ENCODE peak calls at places on chromosomes 11 and 22, in five cellular contexts. One of them, this sample, is unnamed.

GRCh38 chr22:30649430-30650007 is 13.9 kb downstream of the SLC35E4 start:
- DNase-seq in lung: peak; percentile 45
- DNase-seq in CD4-positive, CD25-positive, alpha-beta regulatory T cell: peak; percentile 30
- DNase-seq in RWPE1: peak; percentile 76
- DNase-seq in OCI-LY7: no peak
- DNase-seq in this sample: no peak

GRCh38 chr11:108253176-108253575 is 30.3 kb downstream of the ATM start:
- DNase-seq in lung: no peak
- DNase-seq in CD4-positive, CD25-positive, alpha-beta regulatory T cell: no peak
- DNase-seq in RWPE1: peak; percentile 9
- DNase-seq in OCI-LY7: no peak
- DNase-seq in this sample: no peak

GRCh38 chr22:47293368-47294221 is 531.1 kb downstream of the TBC1D22A start:
- DNase-seq in lung: no peak
- DNase-seq in CD4-positive, CD25-positive, alpha-beta regulatory T cell: no peak
- DNase-seq in RWPE1: no peak
- DNase-seq in OCI-LY7: no peak
- DNase-seq in this sample: no peak

GRCh38 chr11:105046898-105047579 is 1.9 kb upstream of the CARD16 start:
- DNase-seq in lung: peak; percentile 32
- DNase-seq in CD4-positive, CD25-positive, alpha-beta regulatory T cell: no peak
- DNase-seq in RWPE1: peak; percentile 82
- DNase-seq in OCI-LY7: no peak
- DNase-seq in this sample: no peak

GRCh38 chr22:42188808-42189447 is 58.3 kb upstream of the CYP2D6 start:
- DNase-seq in lung: no peak
- DNase-seq in CD4-positive, CD25-positive, alpha-beta regulatory T cell: no peak
- DNase-seq in RWPE1: peak; percentile 70
- DNase-seq in OCI-LY7: no peak
- DNase-seq in this sample: no peak

GRCh38 chr22:18977824-18978425 is 41.8 kb upstream of the PRODH start:
- DNase-seq in lung: no peak
- DNase-seq in CD4-positive, CD25-positive, alpha-beta regulatory T cell: no peak
- DNase-seq in RWPE1: no peak
- DNase-seq in OCI-LY7: no peak
- DNase-seq in this sample: no peak

GRCh38 chr22:39463931-39464390 is 7.1 kb downstream of the MGAT3 start:
- DNase-seq in lung: peak; percentile 79
- DNase-seq in CD4-positive, CD25-positive, alpha-beta regulatory T cell: no peak
- DNase-seq in RWPE1: no peak
- DNase-seq in OCI-LY7: no peak
- DNase-seq in this sample: peak; percentile 82

GRCh38 chr11:85133636-85134035 is 493.5 kb downstream of the DLG2 start:
- DNase-seq in lung: no peak
- DNase-seq in CD4-positive, CD25-positive, alpha-beta regulatory T cell: no peak
- DNase-seq in RWPE1: no peak
- DNase-seq in OCI-LY7: no peak
- DNase-seq in this sample: no peak

GRCh38 chr11:76803811-76804600 is 20.9 kb downstream of the TSKU start:
- DNase-seq in lung: no peak
- DNase-seq in CD4-positive, CD25-positive, alpha-beta regulatory T cell: no peak
- DNase-seq in RWPE1: no peak
- DNase-seq in OCI-LY7: no peak
- DNase-seq in this sample: no peak

GRCh38 chr11:46669606-46670243 is 30.7 kb downstream of the ARHGAP1 start:
- DNase-seq in lung: no peak
- DNase-seq in CD4-positive, CD25-positive, alpha-beta regulatory T cell: no peak
- DNase-seq in RWPE1: no peak
- DNase-seq in OCI-LY7: peak; percentile 31
- DNase-seq in this sample: no peak
- H3K27ac ChIP-seq in lung: no peak overlapping the region
- H3K27ac ChIP-seq in CD4-positive, CD25-positive, alpha-beta regulatory T cell: no peak overlapping the region
- H3K27ac ChIP-seq in RWPE1: peak overlapping the region; percentile 36
- H3K27ac ChIP-seq in OCI-LY7: no peak overlapping the region
- H3K27ac ChIP-seq in this sample: peak overlapping the region; percentile 17

GRCh38 chr11:1381793-1382425 is 7.8 kb upstream of the BRSK2 start:
- DNase-seq in lung: no peak
- DNase-seq in CD4-positive, CD25-positive, alpha-beta regulatory T cell: no peak
- DNase-seq in RWPE1: no peak
- DNase-seq in OCI-LY7: no peak
- DNase-seq in this sample: no peak

GRCh38 chr11:1384206-1384965 is 5.3 kb upstream of the BRSK2 start:
- DNase-seq in lung: no peak
- DNase-seq in CD4-positive, CD25-positive, alpha-beta regulatory T cell: no peak
- DNase-seq in RWPE1: no peak
- DNase-seq in OCI-LY7: no peak
- DNase-seq in this sample: no peak

GRCh38 chr11:1387521-1387920 is 2.2 kb upstream of the BRSK2 start:
- DNase-seq in lung: no peak
- DNase-seq in CD4-positive, CD25-positive, alpha-beta regulatory T cell: no peak
- DNase-seq in RWPE1: no peak
- DNase-seq in OCI-LY7: no peak
- DNase-seq in this sample: no peak

GRCh38 chr11:1382429-1382828 is 7.3 kb upstream of the BRSK2 start:
- DNase-seq in lung: no peak
- DNase-seq in CD4-positive, CD25-positive, alpha-beta regulatory T cell: no peak
- DNase-seq in RWPE1: no peak
- DNase-seq in OCI-LY7: no peak
- DNase-seq in this sample: no peak

GRCh38 chr11:1382831-1383607 is 6.7 kb upstream of the BRSK2 start:
- DNase-seq in lung: peak; percentile 73
- DNase-seq in CD4-positive, CD25-positive, alpha-beta regulatory T cell: peak; percentile 71
- DNase-seq in RWPE1: peak; percentile 40
- DNase-seq in OCI-LY7: peak; percentile 31
- DNase-seq in this sample: peak; percentile 66
- H3K27ac ChIP-seq in lung: peak overlapping the region; percentile 45
- H3K27ac ChIP-seq in CD4-positive, CD25-positive, alpha-beta regulatory T cell: peak overlapping the region; percentile 78
- H3K27ac ChIP-seq in RWPE1: no peak overlapping the region
- H3K27ac ChIP-seq in OCI-LY7: no peak overlapping the region
- H3K27ac ChIP-seq in this sample: peak overlapping the region; percentile 58

DNA sequence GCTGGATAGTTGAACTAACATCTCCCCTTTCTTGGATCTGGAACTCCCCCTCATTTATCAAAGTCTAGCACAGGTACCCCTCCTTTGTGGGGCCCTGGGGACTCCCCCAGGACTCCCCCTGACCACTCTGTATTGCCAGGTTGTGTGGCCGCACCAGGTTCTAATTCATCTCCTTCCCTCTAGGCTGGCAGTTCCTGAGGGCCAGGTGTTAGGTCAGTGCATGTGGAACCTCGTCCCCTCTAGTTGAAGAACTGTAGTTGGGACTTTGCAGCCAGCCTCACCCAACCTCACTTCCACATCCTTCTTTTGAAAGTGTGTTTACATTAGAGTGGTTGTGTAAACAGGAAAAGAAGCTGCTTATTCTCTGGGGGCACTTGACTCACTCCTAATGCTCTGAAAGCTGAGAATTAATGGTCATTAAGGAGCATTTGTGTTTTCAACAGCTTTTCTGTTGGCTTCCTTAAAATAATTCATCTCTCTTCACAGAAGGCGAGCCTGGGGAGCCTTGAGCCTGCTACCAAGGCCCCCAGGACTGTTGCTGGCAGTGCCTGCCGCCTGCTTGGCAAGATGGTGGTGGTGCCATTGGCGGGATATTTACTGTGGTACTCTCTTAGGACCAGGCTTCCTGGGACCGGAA is 11.8 kb downstream of the UPB1 start:
- DNase-seq in lung: peak; percentile 49
- DNase-seq in CD4-positive, CD25-positive, alpha-beta regulatory T cell: no peak
- DNase-seq in RWPE1: no peak
- DNase-seq in OCI-LY7: peak; percentile 60
- DNase-seq in this sample: no peak
- H3K27ac ChIP-seq in lung: peak overlapping the region; percentile 82
- H3K27ac ChIP-seq in CD4-positive, CD25-positive, alpha-beta regulatory T cell: no peak overlapping the region
- H3K27ac ChIP-seq in RWPE1: no peak overlapping the region
- H3K27ac ChIP-seq in OCI-LY7: peak overlapping the region; percentile 55
- H3K27ac ChIP-seq in this sample: no peak overlapping the region

DNA sequence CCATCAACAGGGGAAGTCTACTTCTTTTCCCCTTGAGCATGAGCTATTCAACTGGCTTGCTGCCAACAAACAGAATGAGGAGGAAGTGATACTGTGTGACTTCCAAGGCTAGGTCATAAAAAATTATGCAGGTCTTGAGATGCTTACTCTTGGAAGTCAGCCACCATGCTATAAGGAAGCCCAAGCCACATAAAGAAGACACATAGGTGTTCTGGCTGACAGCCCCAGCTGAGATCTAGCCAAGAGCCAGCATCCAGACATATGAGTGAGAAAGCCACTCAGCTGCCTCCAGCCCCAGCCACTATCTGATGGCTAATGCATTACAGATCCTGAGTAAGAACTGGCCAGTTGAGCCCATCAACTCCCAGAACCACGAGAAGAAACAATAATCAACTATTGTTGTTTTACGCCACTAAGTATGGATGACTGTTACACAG is 31.0 kb upstream of the PPP2R1B start:
- DNase-seq in lung: no peak
- DNase-seq in CD4-positive, CD25-positive, alpha-beta regulatory T cell: no peak
- DNase-seq in RWPE1: no peak
- DNase-seq in OCI-LY7: peak; percentile 75
- DNase-seq in this sample: no peak
- H3K27ac ChIP-seq in lung: no peak overlapping the region
- H3K27ac ChIP-seq in CD4-positive, CD25-positive, alpha-beta regulatory T cell: no peak overlapping the region
- H3K27ac ChIP-seq in RWPE1: no peak overlapping the region
- H3K27ac ChIP-seq in OCI-LY7: no peak overlapping the region
- H3K27ac ChIP-seq in this sample: no peak overlapping the region

GRCh38 chr11:45997599-45997998 is 75.1 kb downstream of the LARGE2 start:
- DNase-seq in lung: no peak
- DNase-seq in CD4-positive, CD25-positive, alpha-beta regulatory T cell: no peak
- DNase-seq in RWPE1: no peak
- DNase-seq in OCI-LY7: no peak
- DNase-seq in this sample: no peak

GRCh38 chr11:45988922-45989321 is 66.5 kb downstream of the LARGE2 start:
- DNase-seq in lung: no peak
- DNase-seq in CD4-positive, CD25-positive, alpha-beta regulatory T cell: no peak
- DNase-seq in RWPE1: no peak
- DNase-seq in OCI-LY7: no peak
- DNase-seq in this sample: no peak

GRCh38 chr11:45995342-45995734 is 72.9 kb downstream of the LARGE2 start:
- DNase-seq in lung: no peak
- DNase-seq in CD4-positive, CD25-positive, alpha-beta regulatory T cell: no peak
- DNase-seq in RWPE1: no peak
- DNase-seq in OCI-LY7: no peak
- DNase-seq in this sample: no peak

GRCh38 chr11:45993438-45994064 is 71.1 kb downstream of the LARGE2 start:
- DNase-seq in lung: no peak
- DNase-seq in CD4-positive, CD25-positive, alpha-beta regulatory T cell: no peak
- DNase-seq in RWPE1: no peak
- DNase-seq in OCI-LY7: no peak
- DNase-seq in this sample: peak; percentile 47

GRCh38 chr11:45994421-45995341 is 72.2 kb downstream of the LARGE2 start:
- DNase-seq in lung: no peak
- DNase-seq in CD4-positive, CD25-positive, alpha-beta regulatory T cell: no peak
- DNase-seq in RWPE1: no peak
- DNase-seq in OCI-LY7: no peak
- DNase-seq in this sample: peak; percentile 42
- H3K27ac ChIP-seq in lung: no peak overlapping the region
- H3K27ac ChIP-seq in CD4-positive, CD25-positive, alpha-beta regulatory T cell: no peak overlapping the region
- H3K27ac ChIP-seq in RWPE1: no peak overlapping the region
- H3K27ac ChIP-seq in OCI-LY7: no peak overlapping the region
- H3K27ac ChIP-seq in this sample: no peak overlapping the region

DNA sequence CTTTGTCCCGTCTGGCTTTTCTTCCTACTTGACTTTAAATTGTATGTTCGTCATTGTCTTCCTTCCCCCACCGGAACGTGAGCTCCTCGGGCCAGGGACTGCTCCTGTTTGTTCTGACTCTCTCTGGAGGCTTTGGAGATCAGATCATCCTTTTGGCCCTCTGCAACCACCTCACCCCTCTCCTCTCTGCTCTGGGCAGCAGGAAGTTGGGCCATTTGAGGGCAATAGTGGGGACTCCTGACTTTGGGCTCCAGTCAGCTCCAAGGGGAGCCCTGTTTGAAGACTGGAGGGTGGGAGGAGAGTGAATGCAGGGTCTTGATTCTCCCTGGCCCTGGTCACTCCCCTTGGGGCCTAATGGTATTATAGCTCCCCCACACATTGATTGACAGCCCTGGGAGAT is 186.3 kb upstream of the B3GAT1 start:
- DNase-seq in lung: no peak
- DNase-seq in CD4-positive, CD25-positive, alpha-beta regulatory T cell: no peak
- DNase-seq in RWPE1: no peak
- DNase-seq in OCI-LY7: no peak
- DNase-seq in this sample: no peak
- H3K27ac ChIP-seq in lung: no peak overlapping the region
- H3K27ac ChIP-seq in CD4-positive, CD25-positive, alpha-beta regulatory T cell: no peak overlapping the region
- H3K27ac ChIP-seq in RWPE1: no peak overlapping the region
- H3K27ac ChIP-seq in OCI-LY7: no peak overlapping the region
- H3K27ac ChIP-seq in this sample: no peak overlapping the region

DNA sequence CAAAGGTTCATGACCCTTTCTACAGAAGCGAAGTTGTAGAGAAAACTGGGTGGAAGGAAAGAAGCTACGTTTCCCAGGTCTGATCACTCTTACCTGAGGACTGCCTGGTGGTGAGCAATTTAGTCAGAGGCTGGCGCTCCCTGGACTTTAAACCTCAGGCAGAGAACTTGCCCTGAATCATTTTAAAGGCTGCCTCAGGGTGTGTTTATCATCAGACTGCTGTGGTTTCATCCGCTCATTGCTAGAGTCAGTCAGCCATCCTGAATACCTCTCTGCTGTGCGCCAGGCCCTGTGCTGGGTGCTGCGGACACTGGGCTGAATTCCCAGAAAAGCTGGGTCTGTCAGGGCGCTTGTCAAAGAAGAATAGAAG is 2.7 kb downstream of the DTX4 start:
- DNase-seq in lung: peak; percentile 25
- DNase-seq in CD4-positive, CD25-positive, alpha-beta regulatory T cell: no peak
- DNase-seq in RWPE1: peak; percentile 75
- DNase-seq in OCI-LY7: no peak
- DNase-seq in this sample: no peak
- H3K27ac ChIP-seq in lung: peak overlapping the region; percentile 68
- H3K27ac ChIP-seq in CD4-positive, CD25-positive, alpha-beta regulatory T cell: no peak overlapping the region
- H3K27ac ChIP-seq in RWPE1: peak overlapping the region; percentile 93
- H3K27ac ChIP-seq in OCI-LY7: no peak overlapping the region
- H3K27ac ChIP-seq in this sample: peak overlapping the region; percentile 18